ENCODE peak calls at places on chromosome 3, in four cellular contexts. One of them, this sample, is unnamed.
A peak's percentile ranks its signal among the peaks of the same experiment; 100 is the strongest.

GRCh38 chr3:632571-633170 is 436.1 kb downstream of the CHL1 start:
- DNase-seq in stomach: peak; percentile 37
- DNase-seq in fibroblast of lung: peak; percentile 61
- DNase-seq in mammary epithelial cell: peak; percentile 47
- DNase-seq in this sample: peak; percentile 63

GRCh38 chr3:184715943-184716651 is 4.2 kb upstream of the MAGEF1 start:
- DNase-seq in stomach: no peak
- DNase-seq in fibroblast of lung: no peak
- DNase-seq in mammary epithelial cell: no peak
- DNase-seq in this sample: no peak

GRCh38 chr3:51389423-51390183 is 1.5 kb upstream of the RBM15B start:
- DNase-seq in stomach: peak; percentile 64
- DNase-seq in fibroblast of lung: peak; percentile 46
- DNase-seq in mammary epithelial cell: no peak
- DNase-seq in this sample: peak; percentile 34

GRCh38 chr3:134389865-134390264 is 15.6 kb upstream of the AMOTL2 start:
- DNase-seq in stomach: no peak
- DNase-seq in fibroblast of lung: no peak
- DNase-seq in mammary epithelial cell: no peak
- DNase-seq in this sample: no peak

GRCh38 chr3:60294181-60294580 is 957.1 kb downstream of the FHIT start:
- DNase-seq in stomach: no peak
- DNase-seq in fibroblast of lung: peak; percentile 96
- DNase-seq in mammary epithelial cell: no peak
- DNase-seq in this sample: peak; percentile 55

GRCh38 chr3:107740992-107741896 is 218.5 kb downstream of the BBX start:
- DNase-seq in stomach: no peak
- DNase-seq in fibroblast of lung: peak; percentile 63
- DNase-seq in mammary epithelial cell: peak; percentile 11
- DNase-seq in this sample: no peak

GRCh38 chr3:71025010-71025409 is 558.5 kb downstream of the FOXP1 start:
- DNase-seq in stomach: no peak
- DNase-seq in fibroblast of lung: no peak
- DNase-seq in mammary epithelial cell: no peak
- DNase-seq in this sample: no peak

GRCh38 chr3:30548605-30549004 is 57.8 kb upstream of the TGFBR2 start:
- DNase-seq in stomach: no peak
- DNase-seq in fibroblast of lung: no peak
- DNase-seq in mammary epithelial cell: peak; percentile 32
- DNase-seq in this sample: no peak

GRCh38 chr3:21750831-21751391 is at the start of gene ZNF385D:
- DNase-seq in stomach: no peak
- DNase-seq in fibroblast of lung: peak; percentile 78
- DNase-seq in mammary epithelial cell: peak; percentile 51
- DNase-seq in this sample: peak; percentile 44

GRCh38 chr3:32246079-32246675 is 7.7 kb downstream of the CMTM8 start:
- DNase-seq in stomach: no peak
- DNase-seq in fibroblast of lung: peak; percentile 15
- DNase-seq in mammary epithelial cell: peak; percentile 69
- DNase-seq in this sample: no peak

GRCh38 chr3:73342077-73342476 is 280.6 kb downstream of the EBLN2 start:
- DNase-seq in stomach: no peak
- DNase-seq in fibroblast of lung: no peak
- DNase-seq in mammary epithelial cell: no peak
- DNase-seq in this sample: no peak

GRCh38 chr3:189363856-189364255 is 192.1 kb downstream of the TPRG1 start:
- DNase-seq in stomach: no peak
- DNase-seq in fibroblast of lung: peak; percentile 57
- DNase-seq in mammary epithelial cell: peak; percentile 23
- DNase-seq in this sample: no peak

GRCh38 chr3:67884345-67884744 is 229.9 kb upstream of the SUCLG2 start:
- DNase-seq in stomach: no peak
- DNase-seq in fibroblast of lung: no peak
- DNase-seq in mammary epithelial cell: no peak
- DNase-seq in this sample: no peak

GRCh38 chr3:29279830-29280229 is 1.0 kb upstream of the RBMS3 start:
- DNase-seq in stomach: no peak
- DNase-seq in fibroblast of lung: peak; percentile 49
- DNase-seq in mammary epithelial cell: peak; percentile 37
- DNase-seq in this sample: no peak

DNA sequence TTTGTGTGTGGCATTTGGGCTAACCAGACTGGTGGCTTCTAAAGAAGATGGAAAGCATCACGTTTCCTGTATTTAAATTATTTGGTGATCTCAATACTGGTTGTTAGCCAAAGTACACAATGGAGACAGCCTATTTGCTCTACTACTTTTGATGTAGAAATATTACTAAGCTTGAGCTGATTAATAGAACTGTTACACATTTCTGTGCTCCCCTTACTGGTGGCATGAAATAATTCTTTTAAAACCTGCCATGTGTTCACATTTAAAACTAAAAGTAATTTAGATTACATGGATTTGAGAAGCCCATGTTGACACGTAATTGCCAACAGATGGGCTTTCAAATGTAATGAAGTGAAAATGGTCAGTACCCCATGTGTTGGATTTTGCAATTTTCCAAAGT is 10.6 kb upstream of the RARRES1 start:
- DNase-seq in stomach: no peak
- DNase-seq in fibroblast of lung: peak; percentile 78
- DNase-seq in mammary epithelial cell: no peak
- DNase-seq in this sample: no peak
- H3K27ac ChIP-seq in stomach: no peak overlapping the region
- H3K27ac ChIP-seq in fibroblast of lung: no peak overlapping the region
- H3K27ac ChIP-seq in mammary epithelial cell: no peak overlapping the region
- H3K27ac ChIP-seq in this sample: peak overlapping the region; percentile 17

GRCh38 chr3:61925721-61926120 is 364.4 kb downstream of the PTPRG start:
- DNase-seq in stomach: no peak
- DNase-seq in fibroblast of lung: no peak
- DNase-seq in mammary epithelial cell: no peak
- DNase-seq in this sample: no peak

GRCh38 chr3:61927332-61927731 is 366.0 kb downstream of the PTPRG start:
- DNase-seq in stomach: no peak
- DNase-seq in fibroblast of lung: peak; percentile 91
- DNase-seq in mammary epithelial cell: peak; percentile 48
- DNase-seq in this sample: peak; percentile 68

GRCh38 chr3:61926913-61927312 is 365.5 kb downstream of the PTPRG start:
- DNase-seq in stomach: no peak
- DNase-seq in fibroblast of lung: peak; percentile 58
- DNase-seq in mammary epithelial cell: peak; percentile 69
- DNase-seq in this sample: peak; percentile 39

GRCh38 chr3:61924065-61924740 is 362.8 kb downstream of the PTPRG start:
- DNase-seq in stomach: no peak
- DNase-seq in fibroblast of lung: no peak
- DNase-seq in mammary epithelial cell: no peak
- DNase-seq in this sample: no peak

DNA sequence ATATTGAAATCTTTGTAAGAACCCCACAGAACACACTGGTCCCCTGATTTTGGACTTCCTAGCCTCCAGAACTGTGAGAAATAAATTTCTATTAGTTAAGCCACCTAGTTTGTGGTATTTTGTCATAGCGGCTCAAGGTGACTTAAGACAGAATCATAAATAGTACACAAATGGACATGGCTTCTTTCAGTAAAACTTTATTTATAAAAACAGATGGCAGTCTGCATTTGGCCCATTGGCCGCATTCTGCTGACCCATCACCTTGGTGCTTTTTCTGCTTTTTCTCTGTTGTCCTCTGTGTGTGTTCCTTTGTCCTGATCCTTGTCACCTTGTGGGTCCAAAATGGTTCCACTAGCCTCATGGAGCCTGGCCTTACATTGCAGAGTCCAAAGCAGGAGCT is 363.6 kb downstream of the PTPRG start:
- DNase-seq in stomach: no peak
- DNase-seq in fibroblast of lung: no peak
- DNase-seq in mammary epithelial cell: no peak
- DNase-seq in this sample: no peak
- TF ChIP-seq CTCF in stomach: no peak
- TF ChIP-seq CTCF in fibroblast of lung: no peak
- TF ChIP-seq CTCF in mammary epithelial cell: no peak
- TF ChIP-seq CTCF in this sample: no peak

DNA sequence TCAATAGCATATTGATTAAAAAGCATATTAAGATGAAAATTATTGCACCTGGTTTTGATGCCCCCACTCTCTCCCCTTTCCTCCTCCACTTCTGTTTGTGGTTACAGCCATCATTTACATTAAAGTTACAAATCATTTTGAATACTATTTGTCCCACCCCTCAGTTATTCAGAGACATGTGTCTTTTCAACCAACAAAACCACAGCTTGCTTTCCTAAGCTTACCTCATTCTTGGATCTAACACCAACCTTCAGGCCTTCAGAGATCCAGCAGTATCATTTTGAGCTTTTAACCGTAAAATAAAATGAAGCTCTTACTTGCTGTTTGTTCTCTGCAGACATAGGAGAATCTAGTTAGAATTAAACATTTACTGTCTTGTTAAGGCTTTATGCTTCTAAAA is 4.7 kb downstream of the PXYLP1 start:
- DNase-seq in stomach: no peak
- DNase-seq in fibroblast of lung: no peak
- DNase-seq in mammary epithelial cell: no peak
- DNase-seq in this sample: no peak
- H3K36me3 ChIP-seq in stomach: peaks cover 12% of the 10 kb centered on the region
- H3K36me3 ChIP-seq in fibroblast of lung: no peaks in the 10 kb centered on the region
- H3K36me3 ChIP-seq in mammary epithelial cell: no peaks in the 10 kb centered on the region
- H3K36me3 ChIP-seq in this sample: peaks cover 3% of the 10 kb centered on the region

DNA sequence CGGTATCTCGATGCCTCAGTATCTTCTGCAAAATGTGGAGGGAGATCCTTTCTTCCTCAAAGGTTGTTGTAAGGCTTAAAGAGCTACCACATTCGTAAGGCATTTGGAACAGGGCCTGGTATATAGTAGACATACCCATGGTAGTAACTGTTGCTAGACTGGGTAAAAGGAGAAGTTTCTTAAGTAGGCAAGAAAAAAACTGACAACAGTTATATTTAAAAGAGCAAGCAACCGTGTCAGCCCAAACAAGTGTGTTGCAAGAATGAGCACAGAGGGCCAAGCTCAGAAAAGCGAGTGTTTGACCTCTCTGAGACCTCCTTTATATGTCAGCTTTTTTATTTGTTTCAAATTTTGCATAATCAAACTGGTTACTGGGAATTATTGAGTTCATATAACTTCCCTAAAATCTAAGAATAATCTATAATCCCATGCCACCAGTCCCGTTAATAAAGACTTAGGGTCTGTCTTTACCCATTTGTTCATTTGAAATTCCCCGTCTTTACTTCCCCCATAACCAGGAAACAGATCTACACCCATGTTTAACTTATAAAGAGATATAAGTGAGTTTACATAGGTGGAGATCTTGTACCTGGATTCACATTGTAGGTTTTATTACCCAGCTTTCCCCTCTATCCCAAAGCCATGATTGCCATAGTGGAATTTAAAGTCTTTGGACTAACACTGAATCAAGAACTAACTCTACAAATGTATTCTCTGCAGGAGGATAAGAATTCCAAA is 7.3 kb downstream of the B3GNT5 start:
- DNase-seq in stomach: no peak
- DNase-seq in fibroblast of lung: peak; percentile 70
- DNase-seq in mammary epithelial cell: no peak
- DNase-seq in this sample: no peak
- H3K27ac ChIP-seq in stomach: no peak overlapping the region
- H3K27ac ChIP-seq in fibroblast of lung: no peak overlapping the region
- H3K27ac ChIP-seq in mammary epithelial cell: no peak overlapping the region
- H3K27ac ChIP-seq in this sample: no peak overlapping the region

GRCh38 chr3:84825817-84826216 is 133.0 kb upstream of the CADM2 start:
- DNase-seq in stomach: no peak
- DNase-seq in fibroblast of lung: no peak
- DNase-seq in mammary epithelial cell: no peak
- DNase-seq in this sample: no peak
- TF ChIP-seq CTCF in stomach: no peak
- TF ChIP-seq CTCF in fibroblast of lung: no peak
- TF ChIP-seq CTCF in mammary epithelial cell: no peak
- TF ChIP-seq CTCF in this sample: no peak

GRCh38 chr3:10300087-10300486 is 7.3 kb upstream of the GHRL start:
- DNase-seq in stomach: no peak
- DNase-seq in fibroblast of lung: no peak
- DNase-seq in mammary epithelial cell: no peak
- DNase-seq in this sample: no peak
- H3K36me3 ChIP-seq in stomach: peaks cover 84% of the 10 kb centered on the region
- H3K36me3 ChIP-seq in fibroblast of lung: peaks cover 28% of the 10 kb centered on the region
- H3K36me3 ChIP-seq in mammary epithelial cell: peaks cover 36% of the 10 kb centered on the region
- H3K36me3 ChIP-seq in this sample: peaks cover 62% of the 10 kb centered on the region

GRCh38 chr3:109644332-109644731 is 307.0 kb upstream of the DPPA4 start:
- DNase-seq in stomach: no peak
- DNase-seq in fibroblast of lung: no peak
- DNase-seq in mammary epithelial cell: no peak
- DNase-seq in this sample: no peak
- H3K27ac ChIP-seq in stomach: no peak overlapping the region
- H3K27ac ChIP-seq in fibroblast of lung: no peak overlapping the region
- H3K27ac ChIP-seq in mammary epithelial cell: no peak overlapping the region
- H3K27ac ChIP-seq in this sample: no peak overlapping the region

This sample was measured in brain microvascular endothelial cell.